ENCODE peak calls at places on chromosomes 5 and 9, in ten cellular contexts. D, B, P, X, I, E, V, J, A and G are unnamed samples.
A peak's percentile ranks its signal among the peaks of the same experiment; 100 is the strongest.

GRCh38 chr5:139808481-139809330 is 13.1 kb downstream of the PSD2 start:
- DNase-seq in I (no peak), B (peak; percentile 77), P (no peak), A (peak; percentile 18), V (peak; percentile 63), J (peak; percentile 38), X (peak; percentile 24), D (no peak), E (peak; percentile 53), G (no peak)

GRCh38 chr9:34628656-34629491 is at the start of gene ARID3C:
- DNase-seq in P (no peak), V (peak; percentile 15), D (peak; percentile 49), B (peak; percentile 80), I (no peak), A (no peak), J (no peak), E (no peak), X (peak; percentile 21), G (peak; percentile 49)

GRCh38 chr5:23405316-23406068 is 101.9 kb upstream of the PRDM9 start:
- DNase-seq in J (no peak), X (no peak), I (no peak), D (no peak), A (no peak), P (no peak), E (no peak), B (no peak), V (peak; percentile 63), G (no peak)

GRCh38 chr9:14133394-14133793 is 180.5 kb downstream of the NFIB start:
- DNase-seq in E (no peak), P (no peak), X (no peak), A (peak; percentile 30), D (no peak), B (no peak), I (no peak), V (peak; percentile 52), J (no peak), G (no peak)

GRCh38 chr9:129285382-129285781 is 107.3 kb upstream of the IER5L start:
- DNase-seq in J (no peak), E (no peak), B (no peak), P (no peak), D (no peak), X (peak; percentile 8), I (no peak), A (no peak), V (no peak), G (no peak)

GRCh38 chr9:103627731-103628130 is 466.4 kb upstream of the SMC2 start:
- DNase-seq in I (no peak), J (no peak), B (no peak), P (no peak), A (no peak), D (no peak), E (no peak), X (no peak), V (no peak), G (no peak)

GRCh38 chr5:131661931-131662330 is 26.9 kb upstream of the RAPGEF6 start:
- DNase-seq in B (no peak), X (no peak), D (no peak), J (no peak), I (no peak), V (no peak), E (no peak), A (peak; percentile 11), P (no peak), G (no peak)

GRCh38 chr5:177427919-177428573 is 1.6 kb downstream of the GRK6 start:
- DNase-seq in D (no peak), E (peak; percentile 52), V (no peak), A (no peak), I (no peak), J (no peak), B (no peak), P (no peak), X (no peak), G (peak; percentile 54)

GRCh38 chr9:132591751-132592314 is 9.4 kb downstream of the BARHL1 start:
- DNase-seq in P (no peak), D (no peak), J (no peak), I (no peak), X (no peak), A (no peak), E (no peak), B (peak; percentile 70), V (no peak), G (no peak)

GRCh38 chr9:80707120-80707519 is 982.2 kb downstream of the TLE1 start:
- DNase-seq in I (no peak), B (no peak), E (no peak), V (peak; percentile 15), J (no peak), X (no peak), P (no peak), D (no peak), A (peak; percentile 65), G (no peak)

GRCh38 chr5:79853676-79854418 is 137.2 kb downstream of the MTX3 start:
- DNase-seq in J (peak; percentile 6), I (no peak), V (peak; percentile 6), A (peak; percentile 46), D (no peak), E (no peak), B (no peak), P (no peak), X (no peak), G (no peak)

GRCh38 chr9:90044263-90044662 is 439.5 kb downstream of the GADD45G start:
- DNase-seq in D (no peak), E (no peak), V (no peak), I (no peak), X (no peak), J (no peak), B (no peak), P (peak; percentile 14), A (no peak), G (no peak)

DNA sequence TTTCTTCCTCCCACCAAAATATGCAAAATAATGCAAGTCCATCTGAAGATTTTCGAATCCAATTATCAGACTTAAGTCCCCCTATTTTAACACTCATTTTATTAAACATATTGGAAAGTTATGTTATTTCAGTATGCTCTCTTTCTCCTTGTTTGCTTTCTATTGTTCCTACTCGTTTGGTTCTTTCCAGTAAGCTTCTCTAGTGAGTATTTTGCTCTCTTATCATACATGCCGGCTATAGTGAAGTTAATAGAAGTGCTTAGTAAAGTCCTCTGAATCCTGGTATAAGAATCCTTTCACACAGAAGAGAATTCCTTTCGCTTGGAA is 496 bp downstream of the ALDH1A1 start:
- DNase-seq in B (no peak), P (no peak), J (no peak), V (no peak), E (no peak), D (no peak), A (no peak), X (no peak), I (no peak), G (no peak)
- H3K4me3 ChIP-seq in B (no peak overlapping the region), P (peak overlapping the region; percentile 67), J (peak overlapping the region; percentile 47), V (no peak overlapping the region), E (peak overlapping the region; percentile 55), D (peak overlapping the region; percentile 46), A (peak overlapping the region; percentile 24), X (peak overlapping the region; percentile 65), I (no peak overlapping the region), G (no peak overlapping the region)

GRCh38 chr9:86557063-86557766 is 203.0 kb upstream of the TUT7 start:
- DNase-seq in V (peak; percentile 74), J (no peak), A (peak; percentile 66), P (no peak), B (peak; percentile 8), E (peak; percentile 69), I (no peak), D (peak; percentile 9), X (no peak), G (no peak)

GRCh38 chr9:86563350-86563749 is 209.1 kb upstream of the TUT7 start:
- DNase-seq in I (no peak), A (peak; percentile 15), V (no peak), P (no peak), X (no peak), B (no peak), J (no peak), E (no peak), D (no peak), G (no peak)

GRCh38 chr9:86562691-86563090 is 208.5 kb upstream of the TUT7 start:
- DNase-seq in X (no peak), A (no peak), V (no peak), B (no peak), J (no peak), E (no peak), P (no peak), D (no peak), I (no peak), G (no peak)

GRCh38 chr9:86557918-86558317 is 203.7 kb upstream of the TUT7 start:
- DNase-seq in J (no peak), E (no peak), D (no peak), P (no peak), V (no peak), X (no peak), I (no peak), A (no peak), B (no peak), G (no peak)
- H3K4me1 ChIP-seq in J (no peaks in the 10 kb centered on the region), E (no peaks in the 10 kb centered on the region), D (no peaks in the 10 kb centered on the region), P (no peaks in the 10 kb centered on the region), V (no peaks in the 10 kb centered on the region), X (no peaks in the 10 kb centered on the region), I (no peaks in the 10 kb centered on the region), A (no peaks in the 10 kb centered on the region), B (peaks cover 9% of the 10 kb centered on the region), G (no peaks in the 10 kb centered on the region)

GRCh38 chr5:142746532-142746931 is 23.6 kb upstream of the ARHGAP26 start:
- DNase-seq in E (no peak), V (no peak), A (no peak), I (no peak), P (no peak), J (no peak), X (no peak), D (no peak), B (no peak), G (no peak)

GRCh38 chr5:142747034-142747433 is 23.1 kb upstream of the ARHGAP26 start:
- DNase-seq in X (no peak), B (no peak), E (no peak), D (no peak), J (no peak), V (peak; percentile 71), P (no peak), I (no peak), A (no peak), G (no peak)

GRCh38 chr5:142740903-142741302 is 29.3 kb upstream of the ARHGAP26 start:
- DNase-seq in A (no peak), D (no peak), J (no peak), E (no peak), P (no peak), B (no peak), V (peak; percentile 53), X (no peak), I (no peak), G (no peak)

GRCh38 chr5:142745268-142745667 is 24.9 kb upstream of the ARHGAP26 start:
- DNase-seq in E (no peak), J (no peak), I (no peak), A (no peak), D (no peak), B (no peak), P (no peak), V (no peak), X (no peak), G (no peak)

GRCh38 chr5:142743677-142744441 is 26.3 kb upstream of the ARHGAP26 start:
- DNase-seq in B (no peak), E (no peak), V (peak; percentile 72), J (peak; percentile 48), D (no peak), X (no peak), I (no peak), P (no peak), A (peak; percentile 65), G (no peak)
- H3K9me3 ChIP-seq in B (no peaks in the 10 kb centered on the region), E (no peaks in the 10 kb centered on the region), V (no peaks in the 10 kb centered on the region), J (no peaks in the 10 kb centered on the region), D (no peaks in the 10 kb centered on the region), X (no peaks in the 10 kb centered on the region), I (no peaks in the 10 kb centered on the region), P (no peaks in the 10 kb centered on the region), A (no peaks in the 10 kb centered on the region), G (no peaks in the 10 kb centered on the region)

GRCh38 chr5:14208071-14209021 is 65.2 kb downstream of the TRIO start:
- DNase-seq in E (no peak), V (peak; percentile 75), B (no peak), D (no peak), I (no peak), P (no peak), X (peak; percentile 48), A (peak; percentile 93), J (no peak), G (no peak)
- H3K4me3 ChIP-seq in E (no peak overlapping the region), V (no peak overlapping the region), B (no peak overlapping the region), D (no peak overlapping the region), I (no peak overlapping the region), P (peak overlapping the region; percentile 27), X (no peak overlapping the region), A (peak overlapping the region; percentile 13), J (no peak overlapping the region), G (no peak overlapping the region)